ENCODE peak calls at places on chromosomes 11 and 22, in six cellular contexts. S is body of pancreas; K is activated T-helper 2 cell treated with anti-CD3 and anti-CD28 coated beads, Interferon-gamma antibody, Interleukin-2, Interleukin-4, amounts not matched to agents 10 μg/mL and 5 μg/mL and 100 μg/mL, durations not matched to agents 14 hours and 24 hours and 36 hours; G is cardiac fibroblast; Z is foreskin melanocyte; V is activated CD4-positive, alpha-beta T cell treated with anti-CD3 and anti-CD28 coated beads, Interleukin-2, amount 10 ng/mL, durations not matched to agents 7 days and 5 days. H is an unnamed sample.

GRCh38 chr11:71539017-71539416 is 1.2 kb downstream of the KRTAP5-8 start:
- DNase-seq in S (no peak), V (no peak), Z (no peak), K (no peak), G (no peak), H (no peak)

GRCh38 chr11:124586247-124586860 is 16.6 kb downstream of the OR8A1 start:
- DNase-seq in V (peak), G (peak), Z (peak), K (no peak), S (peak), H (peak)

GRCh38 chr22:39545310-39546063 is 12.9 kb upstream of the RPS19BP1 start:
- DNase-seq in K (peak), S (peak), G (peak), V (peak), Z (no peak), H (no peak)

GRCh38 chr11:66124564-66124963 is 54.5 kb downstream of the PACS1 start:
- DNase-seq in G (peak), K (no peak), S (no peak), V (no peak), Z (no peak), H (no peak)

GRCh38 chr22:16932577-16932976 is 75.4 kb downstream of the GAB4 start:
- DNase-seq in V (no peak), Z (no peak), G (no peak), S (no peak), K (no peak), H (no peak)

GRCh38 chr11:67302571-67303131 is 679 bp upstream of the SSH3 start:
- DNase-seq in V (no peak), Z (no peak), S (peak), G (peak), K (no peak), H (peak)

GRCh38 chr11:14499178-14499559 is 442 bp downstream of the COPB1 start:
- DNase-seq in S (peak), K (no peak), V (peak), G (peak), Z (no peak), H (peak)

GRCh38 chr11:76794371-76795284 is 11.5 kb downstream of the TSKU start:
- DNase-seq in G (no peak), V (no peak), Z (no peak), S (no peak), K (no peak), H (peak)

GRCh38 chr22:37267661-37268413 is 14.5 kb upstream of the CYTH4 start:
- DNase-seq in K (no peak), V (no peak), Z (no peak), G (no peak), S (no peak), H (no peak)

GRCh38 chr11:102620858-102621561 is 4.1 kb downstream of the MMP20 start:
- DNase-seq in G (peak), S (no peak), K (no peak), V (no peak), Z (no peak), H (no peak)

GRCh38 chr11:66012946-66013761 is 1.3 kb downstream of the CST6 start:
- DNase-seq in Z (no peak), K (no peak), S (no peak), G (no peak), V (no peak), H (no peak)

GRCh38 chr11:131691558-131692041 is 321.2 kb downstream of the NTM start:
- DNase-seq in V (peak), G (peak), S (no peak), K (peak), Z (no peak), H (no peak)

GRCh38 chr11:105870521-105871113 is 151.4 kb downstream of the MSANTD4 start:
- DNase-seq in S (no peak), V (no peak), K (no peak), G (no peak), Z (no peak), H (no peak)

GRCh38 chr22:24763872-24764485 is 10.5 kb downstream of the PIWIL3 start:
- DNase-seq in Z (no peak), G (no peak), S (no peak), V (no peak), K (no peak), H (no peak)

GRCh38 chr11:69832561-69833413 is 13.6 kb upstream of the FGF3 start:
- DNase-seq in S (no peak), G (no peak), V (no peak), K (no peak), Z (no peak), H (no peak)

GRCh38 chr11:933002-933820 is 7.5 kb downstream of the AP2A2 start:
- DNase-seq in Z (no peak), G (peak), S (no peak), K (no peak), V (no peak), H (no peak)

GRCh38 chr11:1382831-1383607 is 6.7 kb upstream of the BRSK2 start:
- DNase-seq in S (peak), V (peak), Z (peak), G (peak), K (peak), H (peak)

GRCh38 chr11:8068605-8069221 is 12.3 kb upstream of the TUB start:
- DNase-seq in G (peak), S (peak), Z (no peak), K (no peak), V (no peak), H (peak)

GRCh38 chr11:36234825-36235224 is 54.4 kb downstream of the COMMD9 start:
- DNase-seq in Z (no peak), S (no peak), K (no peak), V (no peak), G (no peak), H (no peak)

GRCh38 chr11:109048098-109048497 is 373.9 kb upstream of the C11orf87 start:
- DNase-seq in Z (no peak), V (no peak), G (peak), S (no peak), K (no peak), H (no peak)

GRCh38 chr11:27208846-27209245 is 154.2 kb downstream of the CCDC34 start:
- DNase-seq in S (no peak), G (no peak), V (no peak), K (no peak), Z (no peak), H (no peak)

GRCh38 chr11:113137735-113138529 is 176.5 kb upstream of the TTC12 start:
- DNase-seq in Z (no peak), K (no peak), S (no peak), G (no peak), V (no peak), H (no peak)

GRCh38 chr11:121513807-121514206 is 61.0 kb upstream of the SORL1-AS1 start:
- DNase-seq in S (no peak), V (no peak), Z (no peak), K (no peak), G (no peak), H (no peak)

GRCh38 chr11:2273771-2274170 is 3.4 kb upstream of the ASCL2 start:
- DNase-seq in V (no peak), Z (no peak), G (no peak), K (no peak), S (no peak), H (no peak)

GRCh38 chr11:73323464-73323863 is 15.4 kb downstream of the ARHGEF17 start:
- DNase-seq in Z (no peak), K (no peak), S (no peak), V (no peak), G (peak), H (peak)

GRCh38 chr22:24187731-24188644 is 6.7 kb downstream of the SUSD2 start:
- DNase-seq in V (no peak), S (no peak), G (no peak), Z (no peak), K (no peak), H (no peak)

GRCh38 chr11:19374189-19374588 is 133.4 kb upstream of the E2F8 start:
- DNase-seq in V (no peak), S (no peak), Z (peak), G (peak), K (no peak), H (no peak)

GRCh38 chr11:94018721-94019120 is 2.4 kb upstream of the HEPHL1 start:
- DNase-seq in K (no peak), V (no peak), G (peak), S (no peak), Z (no peak), H (no peak)

GRCh38 chr22:37509026-37509886 is 10.0 kb downstream of the CARD10 start:
- DNase-seq in Z (no peak), V (no peak), S (no peak), K (no peak), G (no peak), H (peak)

GRCh38 chr22:30998329-30998728 is 29.3 kb downstream of the TUG1 start:
- DNase-seq in G (no peak), V (no peak), Z (no peak), S (no peak), K (no peak), H (no peak)

GRCh38 chr22:29272624-29273023 is 4.6 kb downstream of the EWSR1 start:
- DNase-seq in V (no peak), Z (no peak), K (no peak), S (no peak), G (no peak), H (no peak)

GRCh38 chr11:128624269-128625170 is 37.2 kb upstream of the ETS1 start:
- DNase-seq in G (no peak), V (peak), K (peak), S (peak), Z (no peak), H (peak)

GRCh38 chr11:30392221-30392784 is 69.4 kb downstream of the ARL14EP start:
- DNase-seq in Z (peak), S (no peak), G (no peak), V (no peak), K (no peak), H (no peak)